ENCODE peak calls at places on chromosomes 5 and 9, in seven cellular contexts. One of them, this sample, is unnamed.

GRCh38 chr5:102771435-102771834 is 16.3 kb downstream of the PAM start:
- DNase-seq in neural progenitor cell: no peak
- DNase-seq in uterus: no peak
- DNase-seq in thyroid gland: no peak
- DNase-seq in stomach: no peak
- DNase-seq in cardiac fibroblast: no peak
- DNase-seq in right lobe of liver: no peak
- DNase-seq in this sample: no peak

GRCh38 chr9:79807966-79808365 is 236.2 kb downstream of the TLE4 start:
- DNase-seq in thyroid gland: no peak
- DNase-seq in stomach: no peak
- DNase-seq in neural progenitor cell: no peak
- DNase-seq in uterus: no peak
- DNase-seq in cardiac fibroblast: no peak
- DNase-seq in right lobe of liver: no peak
- DNase-seq in this sample: no peak

GRCh38 chr5:90096415-90097081 is 313.0 kb downstream of the CETN3 start:
- DNase-seq in uterus: peak; percentile 23
- DNase-seq in cardiac fibroblast: peak; percentile 79
- DNase-seq in right lobe of liver: no peak
- DNase-seq in stomach: peak; percentile 61
- DNase-seq in neural progenitor cell: no peak
- DNase-seq in thyroid gland: no peak
- DNase-seq in this sample: no peak

GRCh38 chr9:107472581-107473335 is 16.8 kb downstream of the KLF4 start:
- DNase-seq in uterus: no peak
- DNase-seq in right lobe of liver: no peak
- DNase-seq in stomach: no peak
- DNase-seq in cardiac fibroblast: no peak
- DNase-seq in thyroid gland: no peak
- DNase-seq in neural progenitor cell: peak; percentile 88
- DNase-seq in this sample: no peak

GRCh38 chr9:132622144-132622543 is 39.7 kb downstream of the BARHL1 start:
- DNase-seq in stomach: peak; percentile 34
- DNase-seq in thyroid gland: peak; percentile 53
- DNase-seq in neural progenitor cell: no peak
- DNase-seq in cardiac fibroblast: peak; percentile 50
- DNase-seq in right lobe of liver: no peak
- DNase-seq in uterus: no peak
- DNase-seq in this sample: no peak

GRCh38 chr5:8843766-8844165 is 702.1 kb downstream of the SEMA5A start:
- DNase-seq in stomach: no peak
- DNase-seq in right lobe of liver: no peak
- DNase-seq in uterus: no peak
- DNase-seq in thyroid gland: peak; percentile 15
- DNase-seq in neural progenitor cell: peak; percentile 30
- DNase-seq in cardiac fibroblast: peak; percentile 73
- DNase-seq in this sample: no peak

GRCh38 chr5:104998169-104998568 is 1435.6 kb upstream of the NUDT12 start:
- DNase-seq in right lobe of liver: no peak
- DNase-seq in uterus: no peak
- DNase-seq in neural progenitor cell: no peak
- DNase-seq in stomach: no peak
- DNase-seq in cardiac fibroblast: no peak
- DNase-seq in thyroid gland: no peak
- DNase-seq in this sample: no peak

GRCh38 chr9:4678679-4679267 is 596 bp upstream of the CDC37L1 start:
- DNase-seq in uterus: no peak
- DNase-seq in neural progenitor cell: no peak
- DNase-seq in stomach: no peak
- DNase-seq in cardiac fibroblast: peak; percentile 62
- DNase-seq in thyroid gland: peak; percentile 16
- DNase-seq in right lobe of liver: no peak
- DNase-seq in this sample: no peak

DNA sequence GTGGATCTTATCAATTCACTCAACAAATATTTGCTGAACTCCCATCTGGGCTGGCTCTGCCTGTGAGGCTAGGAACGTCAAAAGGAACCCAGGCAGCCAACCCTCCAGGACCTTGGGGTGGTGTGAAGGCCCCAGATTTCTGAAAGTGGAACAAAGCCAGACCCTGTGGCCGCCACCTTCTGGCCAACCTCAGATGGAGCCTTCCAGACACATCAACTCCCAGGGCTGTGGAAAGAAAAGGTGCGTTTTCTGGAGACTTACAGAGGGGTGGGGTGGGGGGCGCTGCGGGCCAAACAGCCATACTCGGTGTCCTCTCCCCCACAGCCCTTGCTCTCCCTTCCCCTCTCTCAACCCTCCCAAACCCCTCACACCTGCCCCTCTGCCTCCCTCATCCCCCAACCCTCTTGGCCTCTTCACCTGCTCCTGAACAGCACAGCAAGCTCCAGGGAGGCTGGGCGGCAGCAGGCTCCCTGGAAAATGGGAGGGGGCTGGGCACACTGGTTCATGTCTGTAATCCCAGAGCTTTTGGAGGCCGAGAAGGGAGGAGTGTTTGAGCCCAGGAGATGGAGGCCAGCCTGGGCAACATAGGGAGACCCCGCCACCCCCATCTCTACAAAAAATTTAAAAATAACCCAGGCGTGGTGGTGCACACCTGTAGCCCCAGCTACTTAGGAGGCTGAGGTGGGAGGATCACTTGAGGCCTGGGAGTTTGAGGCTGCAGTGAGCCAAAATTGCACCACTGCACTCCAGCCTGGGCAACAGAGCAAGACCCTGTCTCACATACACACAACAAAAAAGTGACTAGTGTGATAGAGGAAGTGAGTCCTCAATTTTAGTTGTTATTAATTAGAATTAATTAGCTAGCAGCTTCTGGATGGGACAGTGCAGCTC is 45.0 kb upstream of the PRRC2B start:
- DNase-seq in thyroid gland: no peak
- DNase-seq in neural progenitor cell: no peak
- DNase-seq in right lobe of liver: no peak
- DNase-seq in cardiac fibroblast: no peak
- DNase-seq in stomach: no peak
- DNase-seq in uterus: no peak
- DNase-seq in this sample: no peak
- TF ChIP-seq CTCF in thyroid gland: no peak
- TF ChIP-seq CTCF in neural progenitor cell: no peak
- TF ChIP-seq CTCF in right lobe of liver: no peak
- TF ChIP-seq CTCF in cardiac fibroblast: peak; percentile 14
- TF ChIP-seq CTCF in stomach: no peak
- TF ChIP-seq CTCF in uterus: no peak
- TF ChIP-seq CTCF in this sample: no peak

DNA sequence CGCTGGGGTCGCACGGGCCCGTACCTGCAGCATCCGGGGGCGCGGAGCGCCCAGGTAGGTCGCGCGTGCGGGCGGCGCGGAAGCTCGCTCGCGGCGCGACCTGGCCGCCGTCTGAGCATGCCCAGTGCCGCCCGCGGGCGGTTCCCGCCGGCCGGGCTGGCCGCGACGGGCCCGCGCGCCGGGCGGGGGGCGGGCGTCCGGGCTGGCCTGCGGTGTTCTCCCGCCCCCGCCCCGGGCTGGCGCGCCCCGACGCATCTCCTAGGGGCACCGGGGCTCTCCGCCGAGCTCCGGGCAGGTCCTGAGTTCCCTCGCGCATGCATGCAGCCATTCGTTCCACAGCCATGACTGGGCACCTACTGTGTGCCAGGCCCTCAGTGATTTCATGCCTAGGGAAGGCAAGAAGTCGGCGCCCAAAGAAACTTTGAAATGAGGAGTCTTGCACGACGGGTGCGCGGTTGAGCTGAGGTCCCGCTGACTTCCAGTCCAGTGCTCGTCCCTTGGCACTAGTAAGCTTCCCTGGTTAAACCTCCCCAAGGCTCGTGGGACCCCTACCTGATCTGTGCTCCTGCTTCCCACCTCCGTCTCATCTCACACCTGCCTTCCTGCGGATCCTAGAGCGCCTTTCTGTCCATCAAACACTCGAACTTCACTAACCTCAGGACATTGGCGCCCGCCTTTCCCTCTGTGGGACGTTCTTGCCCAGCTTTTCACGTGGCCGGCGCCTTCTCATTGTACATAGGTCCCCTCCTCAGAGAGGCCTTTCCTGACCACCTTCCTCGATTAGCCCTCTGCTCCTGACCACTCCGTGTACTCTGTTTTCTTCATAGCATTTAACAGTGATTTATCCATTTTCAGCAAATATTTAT is at the start of gene PTPN3:
- DNase-seq in neural progenitor cell: peak; percentile 66
- DNase-seq in uterus: no peak
- DNase-seq in thyroid gland: peak; percentile 53
- DNase-seq in stomach: peak; percentile 40
- DNase-seq in cardiac fibroblast: no peak
- DNase-seq in right lobe of liver: peak; percentile 46
- DNase-seq in this sample: no peak
- H3K4me3 ChIP-seq in neural progenitor cell: peak within 1 kb of the TSS; percentile 61
- H3K4me3 ChIP-seq in uterus: peak within 1 kb of the TSS; percentile 33
- H3K4me3 ChIP-seq in thyroid gland: peak within 1 kb of the TSS; percentile 9
- H3K4me3 ChIP-seq in stomach: peak within 1 kb of the TSS; percentile 53
- H3K4me3 ChIP-seq in cardiac fibroblast: peak within 1 kb of the TSS; percentile 55
- H3K4me3 ChIP-seq in right lobe of liver: peak within 1 kb of the TSS; percentile 58
- H3K4me3 ChIP-seq in this sample: peak within 1 kb of the TSS; percentile 86

DNA sequence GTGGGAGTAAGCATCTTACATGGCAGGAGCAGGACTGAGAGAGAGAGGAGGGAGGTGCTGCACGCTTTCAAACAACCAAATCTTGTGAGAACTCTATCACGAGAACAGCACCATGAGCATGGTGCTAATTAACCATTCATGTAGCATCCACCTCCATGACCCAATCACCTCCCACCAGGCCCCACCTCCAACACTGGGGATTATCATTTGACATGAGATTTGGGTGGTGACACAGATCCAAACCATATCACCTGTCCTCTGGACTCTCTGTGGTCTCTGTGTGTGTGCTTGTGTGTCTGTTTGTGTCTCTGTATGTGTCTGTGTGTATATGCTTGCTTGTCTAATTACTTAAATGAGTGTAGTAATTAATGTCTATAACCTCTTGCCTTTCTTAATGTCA is 31.1 kb downstream of the SEC61B start:
- DNase-seq in thyroid gland: no peak
- DNase-seq in neural progenitor cell: no peak
- DNase-seq in right lobe of liver: no peak
- DNase-seq in stomach: no peak
- DNase-seq in uterus: no peak
- DNase-seq in cardiac fibroblast: no peak
- DNase-seq in this sample: no peak
- TF ChIP-seq CTCF in thyroid gland: no peak
- TF ChIP-seq CTCF in neural progenitor cell: no peak
- TF ChIP-seq CTCF in right lobe of liver: no peak
- TF ChIP-seq CTCF in stomach: no peak
- TF ChIP-seq CTCF in uterus: no peak
- TF ChIP-seq CTCF in cardiac fibroblast: no peak
- TF ChIP-seq CTCF in this sample: no peak

DNA sequence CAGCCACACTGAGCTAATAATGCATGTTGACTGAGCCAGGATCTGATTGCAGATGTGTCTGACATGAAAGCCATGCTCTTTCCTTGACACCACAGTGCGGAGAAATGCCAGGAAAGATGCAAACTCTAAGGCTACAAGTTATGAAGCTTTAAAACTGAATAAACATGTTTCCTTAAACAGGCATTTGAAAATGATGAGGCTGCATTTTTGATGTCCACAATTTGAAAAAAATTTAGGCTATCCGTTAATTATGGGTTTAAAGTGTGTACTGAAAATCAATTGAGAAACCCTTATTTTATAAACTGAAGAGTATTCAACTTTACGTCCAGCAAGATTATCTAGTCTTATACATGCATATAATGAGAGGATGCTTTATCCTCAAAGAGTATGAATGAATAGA is 208.5 kb downstream of the FBN2 start:
- DNase-seq in cardiac fibroblast: no peak
- DNase-seq in right lobe of liver: no peak
- DNase-seq in stomach: no peak
- DNase-seq in uterus: no peak
- DNase-seq in neural progenitor cell: no peak
- DNase-seq in thyroid gland: no peak
- DNase-seq in this sample: no peak
- H3K4me3 ChIP-seq in cardiac fibroblast: no peak overlapping the region
- H3K4me3 ChIP-seq in right lobe of liver: no peak overlapping the region
- H3K4me3 ChIP-seq in stomach: no peak overlapping the region
- H3K4me3 ChIP-seq in uterus: no peak overlapping the region
- H3K4me3 ChIP-seq in neural progenitor cell: no peak overlapping the region
- H3K4me3 ChIP-seq in thyroid gland: no peak overlapping the region
- H3K4me3 ChIP-seq in this sample: no peak overlapping the region

GRCh38 chr5:180090098-180090768 is 18.7 kb upstream of the RNF130 start:
- DNase-seq in neural progenitor cell: peak; percentile 95
- DNase-seq in cardiac fibroblast: peak; percentile 71
- DNase-seq in right lobe of liver: peak; percentile 80
- DNase-seq in thyroid gland: peak; percentile 70
- DNase-seq in stomach: peak; percentile 69
- DNase-seq in uterus: peak; percentile 75
- DNase-seq in this sample: no peak
- TF ChIP-seq CTCF in neural progenitor cell: peak; percentile 80
- TF ChIP-seq CTCF in cardiac fibroblast: peak; percentile 56
- TF ChIP-seq CTCF in right lobe of liver: peak; percentile 62
- TF ChIP-seq CTCF in thyroid gland: peak; percentile 70
- TF ChIP-seq CTCF in stomach: peak; percentile 88
- TF ChIP-seq CTCF in uterus: peak; percentile 70
- TF ChIP-seq CTCF in this sample: peak; percentile 86

DNA sequence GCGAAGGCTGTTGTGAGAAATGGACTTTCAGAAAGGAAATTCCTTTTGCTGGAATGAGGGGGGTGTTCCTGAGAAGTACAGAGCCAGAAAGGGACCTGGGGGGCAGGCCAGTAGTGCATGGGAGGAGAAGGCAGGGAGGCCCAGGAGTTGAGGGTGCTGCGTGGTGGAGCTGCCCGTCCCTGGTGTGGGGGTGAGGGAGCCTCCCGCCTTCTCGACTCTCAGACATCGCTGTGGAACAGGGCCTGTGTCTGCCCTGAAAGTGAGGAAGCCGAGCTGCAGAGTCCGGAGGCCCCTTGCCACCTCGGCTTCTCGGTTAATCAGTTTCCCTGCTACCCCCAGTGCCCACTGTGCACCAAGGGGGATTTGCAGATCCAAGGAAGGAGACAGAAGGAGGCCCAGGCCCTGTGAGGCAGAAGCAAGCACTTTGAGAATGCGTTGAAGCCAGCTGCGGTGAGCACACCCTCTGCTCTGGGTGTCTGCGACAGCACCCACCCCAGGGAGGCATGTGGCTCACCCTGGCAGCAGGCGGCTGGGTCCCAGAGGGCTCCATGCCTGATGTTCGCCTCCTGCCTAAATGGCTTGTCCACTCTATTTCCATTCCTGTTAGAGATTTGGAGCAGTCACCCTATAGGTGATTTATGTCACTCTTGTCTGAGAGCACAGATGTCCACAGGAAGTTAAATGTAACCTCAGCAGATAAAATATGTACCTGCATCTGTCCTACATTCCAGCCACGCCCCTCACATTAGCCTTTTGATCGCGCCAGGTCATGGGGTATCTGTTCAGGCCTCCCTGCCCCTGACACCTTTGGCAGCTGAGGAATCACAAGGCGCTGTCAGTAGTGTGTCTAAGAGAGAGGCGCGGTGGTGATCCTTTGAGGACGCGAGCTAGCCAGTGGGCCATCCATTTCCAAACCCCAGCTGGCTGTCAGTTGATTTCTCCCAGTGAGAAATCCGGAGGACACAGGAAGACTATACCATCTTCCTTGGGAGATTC is 28.3 kb downstream of the PTGES2 start:
- DNase-seq in cardiac fibroblast: peak; percentile 57
- DNase-seq in stomach: no peak
- DNase-seq in neural progenitor cell: no peak
- DNase-seq in uterus: no peak
- DNase-seq in thyroid gland: peak; percentile 35
- DNase-seq in right lobe of liver: peak; percentile 46
- DNase-seq in this sample: peak; percentile 81
- H3K4me3 ChIP-seq in cardiac fibroblast: peak overlapping the region; percentile 60
- H3K4me3 ChIP-seq in stomach: peak overlapping the region; percentile 48
- H3K4me3 ChIP-seq in neural progenitor cell: peak overlapping the region; percentile 46
- H3K4me3 ChIP-seq in uterus: peak overlapping the region; percentile 45
- H3K4me3 ChIP-seq in thyroid gland: peak overlapping the region; percentile 34
- H3K4me3 ChIP-seq in right lobe of liver: peak overlapping the region; percentile 73
- H3K4me3 ChIP-seq in this sample: peak overlapping the region; percentile 73

GRCh38 chr5:110790673-110791072 is 51.9 kb downstream of the SLC25A46 start:
- DNase-seq in cardiac fibroblast: peak; percentile 82
- DNase-seq in thyroid gland: no peak
- DNase-seq in right lobe of liver: no peak
- DNase-seq in stomach: no peak
- DNase-seq in neural progenitor cell: no peak
- DNase-seq in uterus: no peak
- DNase-seq in this sample: no peak
- TF ChIP-seq CTCF in cardiac fibroblast: peak; percentile 48
- TF ChIP-seq CTCF in thyroid gland: peak; percentile 27
- TF ChIP-seq CTCF in right lobe of liver: peak; percentile 40
- TF ChIP-seq CTCF in stomach: no peak
- TF ChIP-seq CTCF in neural progenitor cell: no peak
- TF ChIP-seq CTCF in uterus: no peak
- TF ChIP-seq CTCF in this sample: no peak